ENCODE peak calls at places on chromosomes 12 and 14, in four cellular contexts. I is astrocyte of the spinal cord, P is colonic mucosa, W is RWPE2. Z is an unnamed sample.

GRCh38 chr12:106137456-106138278 is 1.1 kb downstream of the NUAK1 start:
- DNase-seq in I (no peak), P (no peak), W (no peak), Z (no peak)

GRCh38 chr14:68979722-68980552 is 835 bp upstream of the ACTN1 start:
- DNase-seq in I (peak; percentile 56), P (peak; percentile 60), W (peak; percentile 85), Z (peak; percentile 57)

GRCh38 chr14:105944632-105945610 is 418.5 kb downstream of the TMEM121 start:
- DNase-seq in I (no peak), P (peak; percentile 68), W (no peak), Z (peak; percentile 3)

GRCh38 chr12:44873898-44874297 is 2.2 kb downstream of the NELL2 start:
- DNase-seq in I (peak; percentile 29), P (no peak), W (no peak), Z (peak; percentile 12)

GRCh38 chr12:117671734-117672133 is 297.1 kb downstream of the KSR2 start:
- DNase-seq in I (peak; percentile 22), P (no peak), W (no peak), Z (no peak)

GRCh38 chr12:87469295-87469694 is 559.9 kb downstream of the C12orf50 start:
- DNase-seq in I (no peak), P (no peak), W (no peak), Z (peak; percentile 1)

GRCh38 chr12:56978397-56979138 is 21.2 kb upstream of the RDH16 start:
- DNase-seq in I (no peak), P (no peak), W (no peak), Z (no peak)

GRCh38 chr12:116982721-116983502 is 72.2 kb downstream of the FBXW8 start:
- DNase-seq in I (peak; percentile 66), P (no peak), W (no peak), Z (peak; percentile 41)

GRCh38 chr14:56874375-56874774 is 64.1 kb upstream of the OTX2 start:
- DNase-seq in I (no peak), P (peak; percentile 47), W (no peak), Z (no peak)

GRCh38 chr12:49873361-49873934 is 30.3 kb downstream of the FAIM2 start:
- DNase-seq in I (peak; percentile 29), P (no peak), W (no peak), Z (peak; percentile 70)

GRCh38 chr14:89013698-89014569 is 189.5 kb downstream of the TTC8 start:
- DNase-seq in I (no peak), P (no peak), W (no peak), Z (no peak)

DNA sequence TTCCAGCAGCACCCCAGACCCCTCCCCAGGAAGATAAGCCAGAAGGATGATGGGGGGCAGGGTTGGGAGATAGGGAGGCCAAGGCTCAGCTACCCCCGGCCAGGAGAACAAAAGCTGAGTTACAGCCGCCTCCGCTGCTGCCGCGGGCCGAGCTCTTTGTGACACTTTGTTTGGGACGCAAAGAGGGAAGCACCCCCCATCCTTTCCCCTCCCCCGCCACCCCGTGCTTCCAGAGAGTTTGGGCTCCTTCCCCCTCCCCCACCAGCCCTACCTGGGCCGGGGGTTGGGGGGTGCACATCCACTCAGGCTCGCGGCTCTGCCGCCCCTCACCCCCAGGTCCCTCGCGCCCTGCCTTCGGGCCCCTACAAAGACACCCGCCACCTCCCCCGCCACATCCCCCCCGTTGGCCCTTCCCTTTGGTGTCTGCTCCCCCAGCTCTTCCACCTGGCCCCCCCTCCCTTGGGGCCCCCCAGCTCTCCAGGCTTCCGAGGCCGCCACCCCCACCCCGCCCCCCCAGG is 780 bp downstream of the ZNF219 start:
- DNase-seq in I (no peak), P (peak; percentile 58), W (no peak), Z (no peak)
- H3K4me3 ChIP-seq in I (peak overlapping the region; percentile 2), P (peak overlapping the region; percentile 30), W (peak overlapping the region; percentile 9), Z (peak overlapping the region; percentile 6)

GRCh38 chr12:110995615-110996014 is 75.2 kb upstream of the MYL2 start:
- DNase-seq in I (no peak), P (no peak), W (no peak), Z (no peak)

GRCh38 chr12:110998165-110998564 is 77.8 kb upstream of the MYL2 start:
- DNase-seq in I (no peak), P (no peak), W (no peak), Z (peak; percentile 2)

GRCh38 chr12:110998971-110999370 is 78.6 kb upstream of the MYL2 start:
- DNase-seq in I (no peak), P (no peak), W (no peak), Z (no peak)

GRCh38 chr12:110995016-110995415 is 74.6 kb upstream of the MYL2 start:
- DNase-seq in I (no peak), P (no peak), W (no peak), Z (no peak)

DNA sequence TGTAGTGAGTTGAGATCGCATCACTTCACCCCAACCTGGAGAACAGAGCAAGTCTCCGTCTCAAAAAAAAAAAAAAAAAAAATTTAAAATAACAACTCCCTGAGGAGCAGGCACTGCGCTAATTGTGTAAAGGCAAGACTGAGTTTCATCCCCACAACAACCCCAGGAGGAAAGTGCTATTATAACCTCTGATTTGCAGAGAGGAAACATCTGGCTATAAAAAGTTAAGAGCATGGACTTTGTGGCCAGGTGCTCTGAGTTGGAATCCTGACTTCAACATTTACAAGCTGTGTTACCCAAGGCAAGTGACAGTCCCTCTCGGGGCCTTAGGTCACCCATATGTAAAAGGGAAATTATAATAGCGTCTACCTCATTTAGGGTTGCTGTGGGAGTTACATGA is 76.0 kb upstream of the MYL2 start:
- DNase-seq in I (no peak), P (no peak), W (no peak), Z (no peak)
- TF ChIP-seq CTCF in I (no peak), P (no peak), W (no peak), Z (no peak)

GRCh38 chr12:32470936-32471335 is 71.6 kb downstream of the FGD4 start:
- DNase-seq in I (no peak), P (no peak), W (no peak), Z (no peak)
- H3K4me3 ChIP-seq in I (no peak overlapping the region), P (no peak overlapping the region), W (no peak overlapping the region), Z (no peak overlapping the region)

GRCh38 chr12:752673-753400 is 458 bp downstream of the WNK1 start:
- DNase-seq in I (peak; percentile 48), P (peak; percentile 60), W (no peak), Z (peak; percentile 63)
- TF ChIP-seq CTCF in I (no peak), P (no peak), W (peak; percentile 14), Z (peak; percentile 1)

DNA sequence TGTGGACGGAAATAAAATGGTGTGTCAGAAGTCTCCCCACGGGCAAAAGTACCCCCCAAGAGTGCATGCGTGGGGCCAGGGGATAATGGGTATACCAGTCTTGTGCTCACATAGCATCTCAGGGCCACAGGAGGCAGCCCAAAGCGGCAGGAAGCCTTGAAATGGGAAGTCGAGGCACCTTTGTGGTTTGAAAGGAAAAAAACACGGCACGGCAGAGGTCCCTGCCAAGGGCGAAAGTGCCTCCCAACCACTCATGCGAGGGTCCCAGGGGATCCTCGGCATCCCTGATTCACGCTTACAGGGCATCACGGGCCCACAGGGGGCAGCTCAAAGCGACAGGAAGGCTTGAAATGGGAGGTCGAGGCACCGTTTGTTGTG is 583.2 kb downstream of the ALG10 start:
- DNase-seq in I (no peak), P (no peak), W (no peak), Z (no peak)
- H3K4me3 ChIP-seq in I (no peak overlapping the region), P (no peak overlapping the region), W (no peak overlapping the region), Z (no peak overlapping the region)

GRCh38 chr12:47164730-47165439 is 85.1 kb upstream of the AMIGO2 start:
- DNase-seq in I (peak; percentile 86), P (no peak), W (no peak), Z (peak; percentile 47)
- TF ChIP-seq CTCF in I (peak; percentile 17), P (no peak), W (no peak), Z (peak; percentile 16)

Z was measured in cardiac fibroblast.